ENCODE peak calls at places on chromosomes 1 and 21, in seven cellular contexts. E, R, M, X, C, F and T are unnamed samples.

GRCh38 chr1:224466151-224466550 is 31.6 kb upstream of the WDR26 start:
- DNase-seq in C (no peak), R (no peak), E (no peak), X (no peak), F (no peak), M (no peak), T (no peak)

GRCh38 chr1:1402081-1402900 is 3.2 kb upstream of the CCNL2 start:
- DNase-seq in E (peak; percentile 51), X (no peak), R (peak; percentile 75), M (no peak), F (no peak), C (peak; percentile 59), T (no peak)

GRCh38 chr1:178126790-178127189 is 32.9 kb downstream of the RASAL2 start:
- DNase-seq in X (no peak), F (no peak), E (peak; percentile 19), R (peak; percentile 75), C (peak; percentile 85), M (no peak), T (no peak)

GRCh38 chr1:228145498-228146425 is 4.0 kb upstream of the GJC2 start:
- DNase-seq in X (no peak), E (no peak), C (no peak), R (no peak), M (no peak), F (no peak), T (no peak)

GRCh38 chr1:53719469-53719868 is 19.5 kb downstream of the GLIS1 start:
- DNase-seq in F (no peak), M (no peak), R (no peak), E (no peak), C (no peak), X (no peak), T (no peak)

GRCh38 chr1:1068374-1069060 is 5.6 kb downstream of the RNF223 start:
- DNase-seq in E (peak; percentile 35), X (no peak), C (no peak), M (peak; percentile 91), F (peak; percentile 64), R (no peak), T (peak; percentile 88)

GRCh38 chr1:1777950-1778826 is at the start of gene NADK:
- DNase-seq in X (peak; percentile 60), C (peak; percentile 39), R (peak; percentile 86), M (peak; percentile 74), E (peak; percentile 52), F (peak; percentile 56), T (peak; percentile 90)

GRCh38 chr1:245441699-245442098 is 286.9 kb downstream of the KIF26B start:
- DNase-seq in E (no peak), X (no peak), F (no peak), C (peak; percentile 17), R (no peak), M (no peak), T (no peak)

GRCh38 chr1:92709738-92710137 is 75.2 kb downstream of the EVI5 start:
- DNase-seq in C (peak; percentile 81), E (no peak), X (no peak), M (no peak), R (peak; percentile 32), F (no peak), T (no peak)

GRCh38 chr1:100700586-100700985 is 19.0 kb upstream of the VCAM1 start:
- DNase-seq in X (no peak), F (no peak), E (no peak), R (no peak), M (no peak), C (no peak), T (no peak)

GRCh38 chr1:108627256-108627655 is 33.6 kb downstream of the HENMT1 start:
- DNase-seq in C (no peak), X (no peak), R (peak; percentile 34), E (no peak), F (no peak), M (no peak), T (no peak)

GRCh38 chr1:86754265-86754974 is 50.0 kb downstream of the SH3GLB1 start:
- DNase-seq in C (no peak), E (no peak), M (no peak), X (no peak), F (no peak), R (no peak), T (no peak)

GRCh38 chr1:77796695-77797405 is 17.4 kb downstream of the MIGA1 start:
- DNase-seq in X (no peak), R (no peak), E (no peak), C (no peak), F (no peak), M (no peak), T (no peak)

GRCh38 chr21:41931041-41931451 is 22.8 kb downstream of the C2CD2 start:
- DNase-seq in R (no peak), E (no peak), F (peak; percentile 30), M (no peak), C (no peak), X (no peak), T (no peak)

GRCh38 chr1:47840338-47840737 is 156.8 kb downstream of the TRABD2B start:
- DNase-seq in X (no peak), C (no peak), F (no peak), E (no peak), M (no peak), R (no peak), T (peak; percentile 18)

GRCh38 chr21:34878940-34879339 is 170.2 kb downstream of the RUNX1 start:
- DNase-seq in C (no peak), F (no peak), R (no peak), X (no peak), E (no peak), M (no peak), T (no peak)

GRCh38 chr21:34881421-34881820 is 167.7 kb downstream of the RUNX1 start:
- DNase-seq in C (peak; percentile 66), E (no peak), M (no peak), F (no peak), R (peak; percentile 73), X (no peak), T (no peak)

GRCh38 chr21:34878501-34878900 is 170.6 kb downstream of the RUNX1 start:
- DNase-seq in M (peak; percentile 80), E (no peak), C (no peak), R (no peak), F (peak; percentile 63), X (no peak), T (no peak)

GRCh38 chr21:34881894-34882371 is 167.2 kb downstream of the RUNX1 start:
- DNase-seq in C (peak; percentile 86), M (no peak), F (no peak), X (no peak), R (peak; percentile 88), E (no peak), T (no peak)

DNA sequence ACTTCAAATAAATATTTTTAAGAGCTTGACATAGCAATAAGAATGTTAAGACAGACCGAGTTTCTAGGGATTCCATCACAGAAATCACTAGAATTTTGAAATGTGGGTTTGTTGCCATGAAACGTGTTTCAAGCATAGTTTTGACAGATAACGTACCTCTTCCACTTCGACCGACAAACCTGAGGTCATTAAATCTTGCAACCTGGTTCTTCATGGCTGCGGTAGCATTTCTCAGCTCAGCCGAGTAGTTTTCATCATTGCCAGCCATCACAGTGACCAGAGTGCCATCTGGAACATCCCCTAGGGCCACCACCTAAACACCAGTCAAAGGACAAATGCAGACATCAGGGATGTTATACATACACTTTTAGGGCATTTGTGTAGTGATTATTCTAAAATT is 168.7 kb downstream of the RUNX1 start:
- DNase-seq in E (no peak), C (no peak), R (no peak), M (no peak), X (no peak), F (no peak), T (no peak)
- H3K4me1 ChIP-seq in E (peaks cover 65% of the 10 kb centered on the region), C (peaks cover 15% of the 10 kb centered on the region), R (peaks cover 69% of the 10 kb centered on the region), M (peaks cover 37% of the 10 kb centered on the region), X (no peaks in the 10 kb centered on the region), F (peaks cover 20% of the 10 kb centered on the region), T (peaks cover 34% of the 10 kb centered on the region)

DNA sequence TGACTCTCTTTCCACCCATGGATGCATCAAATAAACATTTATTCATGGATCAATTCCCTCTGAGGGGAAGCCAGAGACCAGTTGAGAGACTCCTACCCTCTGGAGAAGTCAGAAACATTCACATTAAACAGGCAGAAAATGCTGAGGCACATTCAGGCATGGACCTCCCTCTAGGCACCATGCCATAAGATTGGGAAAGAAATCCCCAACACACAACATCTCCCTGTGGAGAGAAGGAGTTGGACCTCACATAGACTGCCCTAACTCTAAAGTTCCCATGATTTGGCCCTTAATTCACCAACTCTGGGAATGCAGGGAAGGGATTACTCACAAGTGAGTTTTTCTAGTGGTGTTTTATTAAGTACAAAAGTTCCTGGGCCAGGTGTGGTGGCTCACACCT is 415.3 kb upstream of the C1orf87 start:
- DNase-seq in X (no peak), E (no peak), M (no peak), F (no peak), C (no peak), R (peak; percentile 41), T (no peak)
- H3K4me3 ChIP-seq in X (no peak overlapping the region), E (no peak overlapping the region), M (no peak overlapping the region), F (no peak overlapping the region), C (no peak overlapping the region), R (no peak overlapping the region), T (no peak overlapping the region)

GRCh38 chr1:109877320-109877771 is 33.3 kb upstream of the CSF1 start:
- DNase-seq in C (peak; percentile 93), E (peak; percentile 50), M (peak; percentile 45), F (peak; percentile 65), X (peak; percentile 74), R (peak; percentile 97), T (peak; percentile 81)
- H3K4me1 ChIP-seq in C (peaks cover 18% of the 10 kb centered on the region), E (peaks cover 63% of the 10 kb centered on the region), M (peaks cover 45% of the 10 kb centered on the region), F (peaks cover 25% of the 10 kb centered on the region), X (peaks cover 49% of the 10 kb centered on the region), R (peaks cover 68% of the 10 kb centered on the region), T (peaks cover 37% of the 10 kb centered on the region)

GRCh38 chr1:63774617-63775417 is 1.0 kb downstream of the ROR1 start:
- DNase-seq in M (peak; percentile 46), C (peak; percentile 59), E (peak; percentile 25), F (peak; percentile 38), R (peak; percentile 75), X (peak; percentile 43), T (peak; percentile 79)

GRCh38 chr1:63773496-63773814 is 362 bp upstream of the ROR1 start:
- DNase-seq in M (no peak), R (no peak), C (no peak), X (no peak), F (no peak), E (no peak), T (no peak)

GRCh38 chr1:63777286-63777685 is 3.5 kb downstream of the ROR1 start:
- DNase-seq in R (no peak), C (no peak), X (no peak), F (no peak), E (no peak), M (no peak), T (no peak)

GRCh38 chr1:63773815-63774616 is at the start of gene ROR1:
- DNase-seq in E (peak; percentile 81), M (peak; percentile 93), X (peak; percentile 89), C (peak; percentile 88), F (peak; percentile 87), R (peak; percentile 96), T (peak; percentile 94)

DNA sequence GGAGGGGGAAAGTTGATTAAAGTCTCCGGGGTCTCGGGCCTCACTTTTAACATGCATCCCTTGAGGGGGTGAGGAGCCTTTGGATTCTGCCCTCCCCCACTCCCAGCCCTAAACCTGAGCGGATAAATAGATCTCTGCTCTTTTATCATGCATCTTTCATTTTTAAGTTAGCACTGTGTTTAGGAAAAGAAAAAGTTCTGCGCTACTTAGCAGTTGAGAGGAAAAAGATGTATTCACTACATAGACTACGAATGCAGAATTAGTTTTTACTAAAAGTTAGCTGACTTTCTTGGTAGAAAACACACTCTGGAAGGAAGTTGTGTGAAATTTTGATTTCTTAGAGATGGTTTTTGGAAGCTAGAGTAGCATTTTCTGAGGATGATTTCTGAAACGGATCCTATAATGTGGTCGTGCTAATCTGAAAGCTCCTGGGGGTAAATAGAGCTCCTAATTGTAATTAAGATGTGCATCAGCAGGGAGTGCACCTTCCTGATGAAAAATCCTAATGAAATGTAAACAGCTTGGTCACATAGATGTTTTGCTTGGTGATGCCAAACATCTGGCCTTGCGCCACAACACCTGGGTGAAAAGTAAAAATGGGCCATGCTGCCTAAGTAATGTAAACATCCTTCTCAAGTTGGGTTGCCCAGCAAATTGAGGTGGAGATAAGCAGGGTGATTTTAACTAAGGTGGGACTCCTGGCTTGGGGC is 1.8 kb downstream of the ROR1 start:
- DNase-seq in R (peak; percentile 46), X (no peak), M (peak; percentile 49), F (no peak), E (no peak), C (peak; percentile 33), T (no peak)
- H3K4me3 ChIP-seq in R (peak overlapping the region; percentile 96), X (peak overlapping the region; percentile 88), M (peak overlapping the region; percentile 79), F (peak overlapping the region; percentile 56), E (peak overlapping the region; percentile 83), C (peak overlapping the region; percentile 82), T (peak overlapping the region; percentile 74)